ENCODE peak calls at places on chromosome 10, in four cellular contexts. U is OCI-LY7, A is H7, W is mucosa of descending colon. X is an unnamed sample.

GRCh38 chr10:79073784-79074432 is 5.1 kb downstream of the ZMIZ1 start:
- DNase-seq in W (peak), A (no peak), U (no peak), X (no peak)

GRCh38 chr10:93481931-93482834 is at the start of gene MYOF:
- DNase-seq in A (peak), W (peak), U (peak), X (peak)

GRCh38 chr10:11748866-11749265 is 6.7 kb downstream of the ECHDC3 start:
- DNase-seq in A (no peak), U (no peak), W (no peak), X (no peak)

GRCh38 chr10:77163670-77164348 is 473.8 kb downstream of the KCNMA1 start:
- DNase-seq in U (no peak), W (peak), A (no peak), X (no peak)

GRCh38 chr10:84156768-84157167 is 16.8 kb upstream of the GPR15LG start:
- DNase-seq in A (no peak), U (no peak), W (no peak), X (no peak)

GRCh38 chr10:69387500-69387899 is 29.2 kb downstream of the TACR2 start:
- DNase-seq in U (no peak), A (no peak), W (no peak), X (no peak)

GRCh38 chr10:71222541-71223364 is 10.4 kb downstream of the UNC5B start:
- DNase-seq in W (no peak), U (peak), A (peak), X (no peak)

GRCh38 chr10:5317547-5318107 is 47.1 kb upstream of the UCN3 start:
- DNase-seq in A (no peak), U (peak), W (no peak), X (peak)

GRCh38 chr10:63976538-63976937 is 455.3 kb downstream of the REEP3 start:
- DNase-seq in A (peak), W (peak), U (peak), X (no peak)

GRCh38 chr10:102918817-102919236 is 733 bp downstream of the CNNM2 start:
- DNase-seq in U (peak), W (peak), A (peak), X (no peak)

GRCh38 chr10:69892436-69893215 is 90.9 kb downstream of the COL13A1 start:
- DNase-seq in A (no peak), U (no peak), W (peak), X (no peak)

GRCh38 chr10:12579954-12580858 is 230.9 kb downstream of the CAMK1D start:
- DNase-seq in U (no peak), A (no peak), W (no peak), X (no peak)

GRCh38 chr10:69838853-69839252 is 37.1 kb downstream of the COL13A1 start:
- DNase-seq in A (no peak), U (no peak), W (no peak), X (no peak)

GRCh38 chr10:108424656-108425055 is 1260.2 kb upstream of the SORCS1 start:
- DNase-seq in A (no peak), W (no peak), U (no peak), X (no peak)

GRCh38 chr10:96130326-96130758 is 245 bp downstream of the ZNF518A start:
- DNase-seq in U (peak), W (peak), A (peak), X (peak)

DNA sequence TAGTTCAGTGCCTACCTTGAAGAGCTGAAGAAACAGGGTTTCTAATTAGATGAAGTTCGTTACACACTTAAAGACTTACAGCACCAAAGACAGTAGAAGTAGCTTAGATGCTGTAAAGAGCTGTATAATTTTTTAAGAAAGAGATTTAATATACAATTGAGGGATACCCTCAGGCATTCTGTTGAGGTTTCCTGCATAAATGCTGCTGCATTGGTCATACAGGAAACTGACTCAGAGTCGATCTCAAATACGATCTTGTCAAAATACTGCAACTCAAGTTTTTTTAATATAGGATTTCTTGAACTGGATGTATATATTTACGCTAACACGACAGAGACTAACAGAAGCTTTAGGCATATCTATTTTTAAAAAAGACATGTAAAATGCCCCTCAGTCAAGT is 2.5 kb upstream of the ARID5B start:
- DNase-seq in U (peak), A (no peak), W (no peak), X (no peak)
- H3K4me3 ChIP-seq in U (peak), A (no peak), W (no peak), X (peak)

GRCh38 chr10:3780056-3780765 is 4.8 kb downstream of the KLF6 start:
- DNase-seq in W (no peak), U (no peak), A (no peak), X (no peak)

GRCh38 chr10:3776796-3777571 is 8.0 kb downstream of the KLF6 start:
- DNase-seq in A (no peak), W (peak), U (no peak), X (no peak)

GRCh38 chr10:3779146-3779707 is 5.8 kb downstream of the KLF6 start:
- DNase-seq in U (no peak), A (no peak), W (no peak), X (no peak)

GRCh38 chr10:3777876-3778707 is 6.9 kb downstream of the KLF6 start:
- DNase-seq in W (no peak), A (no peak), U (no peak), X (no peak)

GRCh38 chr10:3778708-3779108 is 6.3 kb downstream of the KLF6 start:
- DNase-seq in W (no peak), U (no peak), A (no peak), X (no peak)
- H3K4me3 ChIP-seq in W (no peak), U (no peak), A (no peak), X (no peak)

GRCh38 chr10:33675235-33675634 is 340.8 kb upstream of the NRP1 start:
- DNase-seq in W (no peak), U (no peak), A (no peak), X (no peak)
- H3K4me3 ChIP-seq in W (no peak), U (no peak), A (no peak), X (no peak)

GRCh38 chr10:113754125-113754524 is 2.6 kb downstream of the PLEKHS1 start:
- DNase-seq in A (no peak), W (no peak), U (no peak), X (no peak)

GRCh38 chr10:113754768-113755167 is 3.3 kb downstream of the PLEKHS1 start:
- DNase-seq in U (no peak), A (no peak), W (peak), X (no peak)

GRCh38 chr10:113751116-113751728 is at the start of gene PLEKHS1:
- DNase-seq in W (no peak), A (no peak), U (no peak), X (no peak)

GRCh38 chr10:113752553-113752952 is 1.1 kb downstream of the PLEKHS1 start:
- DNase-seq in W (peak), U (no peak), A (no peak), X (no peak)

DNA sequence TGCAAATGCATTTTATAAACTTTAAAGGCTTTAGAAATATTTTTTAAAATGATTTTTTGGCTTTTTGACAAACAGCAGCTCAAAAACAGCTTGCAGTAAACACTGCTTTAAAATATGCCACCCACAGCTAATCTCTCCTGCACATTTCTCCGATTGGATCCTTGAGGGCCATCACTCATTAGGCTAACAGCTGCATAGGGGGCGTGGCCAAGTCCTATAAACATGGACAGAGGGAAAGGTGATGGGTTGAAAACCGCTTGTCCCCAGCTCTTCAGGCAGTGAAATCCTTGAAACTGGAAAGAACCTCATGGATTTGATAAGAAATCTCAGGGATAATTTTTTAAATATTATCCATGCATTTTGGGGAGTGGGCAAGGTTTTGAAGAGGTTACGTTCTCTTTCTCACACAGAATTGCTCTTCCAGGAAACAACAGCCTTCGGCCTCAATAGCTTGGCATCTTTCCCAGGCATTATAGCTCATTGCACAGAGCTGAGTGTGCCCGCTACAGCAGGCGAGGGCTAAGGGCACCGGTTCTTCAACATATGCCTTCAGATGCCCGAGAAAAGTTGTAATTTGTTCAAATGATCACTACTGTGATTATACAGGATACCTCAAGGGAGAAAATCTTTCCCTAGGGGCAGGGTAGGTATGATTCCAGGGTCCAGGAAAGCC is 1.7 kb downstream of the PLEKHS1 start:
- DNase-seq in U (no peak), A (no peak), W (peak), X (no peak)
- H3K4me3 ChIP-seq in U (no peak), A (no peak), W (no peak), X (no peak)